ENCODE peak calls at places on chromosomes 2 and 18, in four cellular contexts. One of them, this sample, is unnamed.

GRCh38 chr2:207902822-207903221 is 122.5 kb downstream of the PLEKHM3 start:
- DNase-seq in cardiac muscle cell: no peak
- DNase-seq in lower lobe of right lung: peak
- DNase-seq in Peyer's patch: no peak
- DNase-seq in this sample: no peak

GRCh38 chr2:158967731-158968395 is 577 bp upstream of the TANC1 start:
- DNase-seq in lower lobe of right lung: no peak
- DNase-seq in cardiac muscle cell: peak
- DNase-seq in Peyer's patch: peak
- DNase-seq in this sample: peak

GRCh38 chr2:181977661-181978350 is 7.8 kb upstream of the PPP1R1C start:
- DNase-seq in lower lobe of right lung: no peak
- DNase-seq in Peyer's patch: no peak
- DNase-seq in cardiac muscle cell: no peak
- DNase-seq in this sample: no peak

GRCh38 chr2:136510244-136510643 is 255.1 kb upstream of the THSD7B start:
- DNase-seq in Peyer's patch: no peak
- DNase-seq in lower lobe of right lung: no peak
- DNase-seq in cardiac muscle cell: no peak
- DNase-seq in this sample: peak

GRCh38 chr2:68909793-68910674 is 38.8 kb upstream of the BMP10 start:
- DNase-seq in Peyer's patch: peak
- DNase-seq in lower lobe of right lung: peak
- DNase-seq in cardiac muscle cell: peak
- DNase-seq in this sample: peak

GRCh38 chr2:138147796-138148195 is 183.5 kb downstream of the HNMT start:
- DNase-seq in Peyer's patch: no peak
- DNase-seq in lower lobe of right lung: no peak
- DNase-seq in cardiac muscle cell: peak
- DNase-seq in this sample: no peak

GRCh38 chr2:43944915-43945314 is 50.9 kb downstream of the LRPPRC start:
- DNase-seq in Peyer's patch: no peak
- DNase-seq in cardiac muscle cell: no peak
- DNase-seq in lower lobe of right lung: no peak
- DNase-seq in this sample: no peak

GRCh38 chr2:58497189-58497588 is 256.1 kb upstream of the FANCL start:
- DNase-seq in lower lobe of right lung: no peak
- DNase-seq in Peyer's patch: no peak
- DNase-seq in cardiac muscle cell: no peak
- DNase-seq in this sample: peak

GRCh38 chr2:128599700-128600099 is 281.0 kb upstream of the HS6ST1 start:
- DNase-seq in Peyer's patch: peak
- DNase-seq in cardiac muscle cell: no peak
- DNase-seq in lower lobe of right lung: no peak
- DNase-seq in this sample: no peak

GRCh38 chr2:118059919-118060478 is 28.3 kb upstream of the INSIG2 start:
- DNase-seq in lower lobe of right lung: no peak
- DNase-seq in Peyer's patch: no peak
- DNase-seq in cardiac muscle cell: no peak
- DNase-seq in this sample: no peak

GRCh38 chr2:196959750-196960392 is 33.4 kb upstream of the PGAP1 start:
- DNase-seq in Peyer's patch: no peak
- DNase-seq in cardiac muscle cell: no peak
- DNase-seq in lower lobe of right lung: no peak
- DNase-seq in this sample: no peak

GRCh38 chr2:101309211-101309700 is 755 bp upstream of the RNF149 start:
- DNase-seq in cardiac muscle cell: no peak
- DNase-seq in lower lobe of right lung: no peak
- DNase-seq in Peyer's patch: no peak
- DNase-seq in this sample: no peak

GRCh38 chr2:148259674-148260073 is 238.8 kb downstream of the MBD5 start:
- DNase-seq in Peyer's patch: no peak
- DNase-seq in lower lobe of right lung: no peak
- DNase-seq in cardiac muscle cell: no peak
- DNase-seq in this sample: no peak

GRCh38 chr2:121746071-121746578 is 9.3 kb upstream of the TSN start:
- DNase-seq in lower lobe of right lung: no peak
- DNase-seq in Peyer's patch: no peak
- DNase-seq in cardiac muscle cell: no peak
- DNase-seq in this sample: peak

GRCh38 chr2:85506768-85507181 is 32.2 kb upstream of the MAT2A start:
- DNase-seq in lower lobe of right lung: no peak
- DNase-seq in Peyer's patch: no peak
- DNase-seq in cardiac muscle cell: no peak
- DNase-seq in this sample: no peak

GRCh38 chr2:70083344-70084156 is 3.7 kb upstream of the PCBP1 start:
- DNase-seq in Peyer's patch: peak
- DNase-seq in lower lobe of right lung: no peak
- DNase-seq in cardiac muscle cell: no peak
- DNase-seq in this sample: no peak

GRCh38 chr18:9971313-9971920 is 57.6 kb downstream of the VAPA start:
- DNase-seq in cardiac muscle cell: peak
- DNase-seq in lower lobe of right lung: no peak
- DNase-seq in Peyer's patch: peak
- DNase-seq in this sample: peak

GRCh38 chr2:151560289-151560688 is 150.6 kb downstream of the RIF1 start:
- DNase-seq in lower lobe of right lung: no peak
- DNase-seq in cardiac muscle cell: peak
- DNase-seq in Peyer's patch: no peak
- DNase-seq in this sample: no peak

GRCh38 chr2:45889053-45889452 is 237.6 kb downstream of the PRKCE start:
- DNase-seq in cardiac muscle cell: peak
- DNase-seq in lower lobe of right lung: peak
- DNase-seq in Peyer's patch: peak
- DNase-seq in this sample: peak

GRCh38 chr2:8549942-8550341 is 131.9 kb upstream of the ID2 start:
- DNase-seq in lower lobe of right lung: no peak
- DNase-seq in Peyer's patch: no peak
- DNase-seq in cardiac muscle cell: no peak
- DNase-seq in this sample: no peak

GRCh38 chr2:63801455-63801854 is 40.2 kb upstream of the UGP2 start:
- DNase-seq in cardiac muscle cell: no peak
- DNase-seq in Peyer's patch: no peak
- DNase-seq in lower lobe of right lung: no peak
- DNase-seq in this sample: no peak

GRCh38 chr2:172467382-172467781 is 40.0 kb downstream of the ITGA6 start:
- DNase-seq in lower lobe of right lung: no peak
- DNase-seq in Peyer's patch: no peak
- DNase-seq in cardiac muscle cell: peak
- DNase-seq in this sample: no peak

GRCh38 chr2:172461591-172462392 is 34.4 kb downstream of the ITGA6 start:
- DNase-seq in cardiac muscle cell: peak
- DNase-seq in lower lobe of right lung: peak
- DNase-seq in Peyer's patch: peak
- DNase-seq in this sample: peak

GRCh38 chr2:172462393-172463381 is 35.3 kb downstream of the ITGA6 start:
- DNase-seq in cardiac muscle cell: no peak
- DNase-seq in Peyer's patch: peak
- DNase-seq in lower lobe of right lung: no peak
- DNase-seq in this sample: no peak

GRCh38 chr2:172465417-172466334 is 38.3 kb downstream of the ITGA6 start:
- DNase-seq in Peyer's patch: peak
- DNase-seq in cardiac muscle cell: peak
- DNase-seq in lower lobe of right lung: peak
- DNase-seq in this sample: peak

GRCh38 chr2:172464340-172465129 is 37.1 kb downstream of the ITGA6 start:
- DNase-seq in cardiac muscle cell: no peak
- DNase-seq in lower lobe of right lung: no peak
- DNase-seq in Peyer's patch: no peak
- DNase-seq in this sample: no peak
- H3K4me3 ChIP-seq in cardiac muscle cell: no peak
- H3K4me3 ChIP-seq in lower lobe of right lung: no peak
- H3K4me3 ChIP-seq in Peyer's patch: no peak
- H3K4me3 ChIP-seq in this sample: no peak

DNA sequence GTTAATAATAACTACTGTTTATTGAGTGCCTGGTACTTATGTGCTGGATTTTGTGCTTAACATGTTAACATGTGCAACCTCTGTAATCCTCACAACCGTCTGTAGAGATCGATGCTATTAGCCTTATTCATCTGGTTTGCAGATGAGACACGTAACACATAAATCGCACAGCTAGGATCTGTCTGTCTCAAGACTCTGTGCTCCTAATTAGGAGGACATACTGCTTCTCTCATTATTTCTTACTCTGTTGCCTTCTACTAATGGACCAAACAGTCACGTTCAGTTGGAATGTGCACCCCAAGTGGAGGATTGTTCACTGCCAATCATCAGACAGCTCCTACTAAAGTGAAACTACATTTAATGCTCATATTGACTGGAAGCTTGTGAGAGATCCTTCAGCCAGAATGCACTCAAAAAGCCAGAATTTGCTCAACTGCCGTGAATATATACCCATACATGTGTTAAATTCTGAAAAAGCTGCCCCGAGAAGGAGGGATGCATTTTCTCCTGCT is 105.8 kb downstream of the RNF144A start:
- DNase-seq in cardiac muscle cell: no peak
- DNase-seq in Peyer's patch: no peak
- DNase-seq in lower lobe of right lung: no peak
- DNase-seq in this sample: no peak
- H3K27ac ChIP-seq in cardiac muscle cell: no peak
- H3K27ac ChIP-seq in Peyer's patch: no peak
- H3K27ac ChIP-seq in lower lobe of right lung: no peak
- H3K27ac ChIP-seq in this sample: no peak

DNA sequence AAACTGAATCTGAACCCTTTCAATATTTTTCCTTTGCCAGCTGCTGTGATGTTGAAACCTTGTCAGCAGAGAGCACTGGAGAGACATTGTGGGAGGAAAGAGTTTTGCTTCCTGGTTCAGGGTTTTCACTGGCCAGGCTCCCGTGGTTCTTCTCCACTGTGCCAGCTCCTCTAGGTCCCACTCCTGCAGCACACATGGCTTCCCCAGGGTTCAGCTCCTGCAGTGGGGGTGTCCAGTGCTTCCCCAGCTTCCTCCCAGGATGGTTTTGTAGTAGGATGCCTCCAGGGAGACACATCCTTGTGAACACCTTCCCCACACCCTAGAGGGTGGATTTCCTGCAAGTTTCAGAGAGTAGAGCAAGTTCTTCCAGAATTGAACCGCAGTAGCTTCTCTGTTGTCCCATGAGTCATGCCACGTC is 24.0 kb upstream of the SULT1C3 start:
- DNase-seq in lower lobe of right lung: no peak
- DNase-seq in cardiac muscle cell: peak
- DNase-seq in Peyer's patch: peak
- DNase-seq in this sample: peak
- H3K4me3 ChIP-seq in lower lobe of right lung: no peak
- H3K4me3 ChIP-seq in cardiac muscle cell: no peak
- H3K4me3 ChIP-seq in Peyer's patch: no peak
- H3K4me3 ChIP-seq in this sample: no peak

GRCh38 chr18:79151191-79151590 is 82.0 kb downstream of the ATP9B start:
- DNase-seq in cardiac muscle cell: no peak
- DNase-seq in Peyer's patch: no peak
- DNase-seq in lower lobe of right lung: no peak
- DNase-seq in this sample: no peak

DNA sequence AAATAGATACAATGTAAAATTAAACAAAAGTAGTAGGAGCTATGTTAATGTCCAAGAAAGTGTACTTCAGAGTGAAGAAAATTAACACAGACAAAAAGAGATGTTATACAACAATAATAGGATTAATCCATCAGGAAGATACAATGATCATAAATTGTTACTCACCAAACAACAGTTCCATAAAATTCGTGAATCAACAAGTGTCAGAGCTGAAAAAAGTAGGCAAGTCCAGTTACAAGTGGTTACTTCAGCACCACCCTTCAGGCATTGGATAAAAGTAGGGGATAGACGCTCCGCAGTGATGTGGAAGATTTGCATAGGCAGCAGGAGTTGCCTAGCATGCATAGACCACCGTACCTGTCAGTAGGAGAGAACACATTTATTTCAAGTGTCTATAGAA is 77.8 kb downstream of the ATP9B start:
- DNase-seq in lower lobe of right lung: no peak
- DNase-seq in Peyer's patch: no peak
- DNase-seq in cardiac muscle cell: no peak
- DNase-seq in this sample: no peak
- H3K27ac ChIP-seq in lower lobe of right lung: no peak
- H3K27ac ChIP-seq in Peyer's patch: no peak
- H3K27ac ChIP-seq in cardiac muscle cell: no peak
- H3K27ac ChIP-seq in this sample: no peak

GRCh38 chr2:218716070-218716469 is 5.4 kb downstream of the TTLL4 start:
- DNase-seq in lower lobe of right lung: no peak
- DNase-seq in cardiac muscle cell: no peak
- DNase-seq in Peyer's patch: no peak
- DNase-seq in this sample: no peak
- H3K4me3 ChIP-seq in lower lobe of right lung: no peak
- H3K4me3 ChIP-seq in cardiac muscle cell: no peak
- H3K4me3 ChIP-seq in Peyer's patch: no peak
- H3K4me3 ChIP-seq in this sample: no peak

DNA sequence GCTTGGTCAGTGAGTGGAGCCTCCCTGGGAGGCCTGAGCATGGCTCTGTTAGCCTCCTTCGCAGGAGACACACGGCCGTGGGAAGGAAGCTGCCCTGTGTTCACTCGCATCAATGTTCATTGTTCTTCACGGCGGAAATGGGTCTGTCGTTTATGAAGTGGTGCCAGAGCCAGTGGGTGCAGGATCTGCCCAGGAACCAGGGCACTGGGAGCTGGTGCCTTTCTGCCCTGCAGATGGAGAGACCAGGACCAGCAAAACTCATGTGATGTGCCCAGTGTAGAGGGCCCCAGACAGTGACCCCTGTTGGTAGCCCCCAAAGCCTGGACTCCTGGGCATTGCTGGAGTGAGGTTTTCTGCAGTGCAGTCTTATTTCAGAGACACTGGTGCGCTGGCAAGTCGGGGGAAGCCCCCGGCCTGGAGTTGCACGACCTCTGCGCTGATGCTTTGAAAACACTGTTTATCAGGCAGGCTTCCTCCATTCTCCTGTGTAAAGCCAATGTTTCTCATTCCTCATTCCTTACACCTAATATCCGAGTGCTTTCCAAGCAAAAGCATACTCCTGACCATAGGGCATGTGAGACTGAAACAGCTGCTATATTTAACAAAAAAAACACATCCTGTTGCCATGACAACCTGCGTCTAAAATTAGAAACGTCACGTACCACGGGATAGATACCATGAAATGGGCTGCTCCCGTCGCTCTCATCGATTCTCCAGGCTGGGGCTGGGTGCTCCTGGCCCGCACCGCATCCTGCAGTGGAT is 268.6 kb downstream of the NDUFA10 start:
- DNase-seq in cardiac muscle cell: no peak
- DNase-seq in Peyer's patch: no peak
- DNase-seq in lower lobe of right lung: no peak
- DNase-seq in this sample: no peak
- H3K27ac ChIP-seq in cardiac muscle cell: no peak
- H3K27ac ChIP-seq in Peyer's patch: no peak
- H3K27ac ChIP-seq in lower lobe of right lung: no peak
- H3K27ac ChIP-seq in this sample: no peak

DNA sequence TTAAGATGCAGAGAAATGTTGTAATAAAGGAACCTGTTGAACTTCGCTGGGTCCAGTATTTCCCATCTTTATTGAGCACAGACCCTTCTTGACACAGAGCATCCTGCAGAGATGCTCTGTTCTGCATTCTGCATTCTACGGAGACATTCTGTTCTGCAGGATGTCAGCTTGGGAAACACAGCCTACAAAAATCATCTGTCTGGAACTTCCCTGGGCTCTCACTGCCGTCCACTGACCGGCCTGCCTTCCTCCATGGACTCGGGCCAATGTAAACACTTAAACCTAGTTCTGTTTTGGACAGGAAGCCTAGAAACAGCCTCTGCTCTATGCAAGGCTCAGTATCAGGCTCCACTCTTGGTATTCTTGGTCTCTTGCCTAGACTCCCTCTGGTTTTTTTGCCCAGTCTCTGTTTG is 90.0 kb upstream of the PPP1CB start:
- DNase-seq in Peyer's patch: peak
- DNase-seq in cardiac muscle cell: no peak
- DNase-seq in lower lobe of right lung: no peak
- DNase-seq in this sample: no peak
- H3K4me3 ChIP-seq in Peyer's patch: no peak
- H3K4me3 ChIP-seq in cardiac muscle cell: no peak
- H3K4me3 ChIP-seq in lower lobe of right lung: no peak
- H3K4me3 ChIP-seq in this sample: no peak

This sample was measured in endodermal cell.